ENCODE peak calls at places on chromosomes 3 and 15, in nine cellular contexts. One of them, this sample, is unnamed.

GRCh38 chr15:67852433-67852832 is 12.6 kb upstream of the RNU6-1 start:
- DNase-seq in MCF 10A: no peak
- DNase-seq in H9: no peak
- DNase-seq in GM06990: no peak
- DNase-seq in COR-L47: no peak
- DNase-seq in anterior cingulate cortex: no peak
- DNase-seq in breast epithelium: no peak
- DNase-seq in GM12892: no peak
- DNase-seq in activated CD4-positive, alpha-beta T cell treated with anti-CD3 and anti-CD28 coated beads, Interleukin-2, amount 50 U/mL, for 1 hour: no peak
- DNase-seq in this sample: no peak

GRCh38 chr3:136604961-136605360 is 147.2 kb downstream of the STAG1 start:
- DNase-seq in MCF 10A: no peak
- DNase-seq in H9: no peak
- DNase-seq in GM06990: no peak
- DNase-seq in COR-L47: no peak
- DNase-seq in anterior cingulate cortex: no peak
- DNase-seq in breast epithelium: no peak
- DNase-seq in GM12892: no peak
- DNase-seq in activated CD4-positive, alpha-beta T cell treated with anti-CD3 and anti-CD28 coated beads, Interleukin-2, amount 50 U/mL, for 1 hour: no peak
- DNase-seq in this sample: peak; percentile 61

GRCh38 chr3:23183731-23184130 is 19.4 kb upstream of the UBE2E2 start:
- DNase-seq in MCF 10A: peak; percentile 79
- DNase-seq in H9: peak; percentile 74
- DNase-seq in GM06990: no peak
- DNase-seq in COR-L47: no peak
- DNase-seq in anterior cingulate cortex: no peak
- DNase-seq in breast epithelium: no peak
- DNase-seq in GM12892: no peak
- DNase-seq in activated CD4-positive, alpha-beta T cell treated with anti-CD3 and anti-CD28 coated beads, Interleukin-2, amount 50 U/mL, for 1 hour: no peak
- DNase-seq in this sample: peak; percentile 59

GRCh38 chr15:57205999-57206398 is 170.3 kb upstream of the CGNL1 start:
- DNase-seq in MCF 10A: no peak
- DNase-seq in H9: no peak
- DNase-seq in GM06990: no peak
- DNase-seq in COR-L47: peak; percentile 59
- DNase-seq in anterior cingulate cortex: no peak
- DNase-seq in breast epithelium: no peak
- DNase-seq in GM12892: no peak
- DNase-seq in activated CD4-positive, alpha-beta T cell treated with anti-CD3 and anti-CD28 coated beads, Interleukin-2, amount 50 U/mL, for 1 hour: no peak
- DNase-seq in this sample: no peak

GRCh38 chr3:64188810-64189560 is 36.3 kb downstream of the PRICKLE2 start:
- DNase-seq in MCF 10A: peak; percentile 96
- DNase-seq in H9: no peak
- DNase-seq in GM06990: no peak
- DNase-seq in COR-L47: no peak
- DNase-seq in anterior cingulate cortex: peak; percentile 28
- DNase-seq in breast epithelium: no peak
- DNase-seq in GM12892: no peak
- DNase-seq in activated CD4-positive, alpha-beta T cell treated with anti-CD3 and anti-CD28 coated beads, Interleukin-2, amount 50 U/mL, for 1 hour: no peak
- DNase-seq in this sample: peak; percentile 98

GRCh38 chr15:86059851-86060250 is 19.8 kb upstream of the AGBL1 start:
- DNase-seq in MCF 10A: no peak
- DNase-seq in H9: no peak
- DNase-seq in GM06990: no peak
- DNase-seq in COR-L47: no peak
- DNase-seq in anterior cingulate cortex: no peak
- DNase-seq in breast epithelium: no peak
- DNase-seq in GM12892: no peak
- DNase-seq in activated CD4-positive, alpha-beta T cell treated with anti-CD3 and anti-CD28 coated beads, Interleukin-2, amount 50 U/mL, for 1 hour: no peak
- DNase-seq in this sample: no peak

GRCh38 chr3:111636506-111636905 is 41.4 kb upstream of the ZBED2 start:
- DNase-seq in MCF 10A: no peak
- DNase-seq in H9: no peak
- DNase-seq in GM06990: no peak
- DNase-seq in COR-L47: peak; percentile 43
- DNase-seq in anterior cingulate cortex: no peak
- DNase-seq in breast epithelium: no peak
- DNase-seq in GM12892: no peak
- DNase-seq in activated CD4-positive, alpha-beta T cell treated with anti-CD3 and anti-CD28 coated beads, Interleukin-2, amount 50 U/mL, for 1 hour: no peak
- DNase-seq in this sample: no peak

GRCh38 chr3:127789051-127789450 is 33.3 kb downstream of the MGLL start:
- DNase-seq in MCF 10A: no peak
- DNase-seq in H9: no peak
- DNase-seq in GM06990: no peak
- DNase-seq in COR-L47: no peak
- DNase-seq in anterior cingulate cortex: no peak
- DNase-seq in breast epithelium: no peak
- DNase-seq in GM12892: no peak
- DNase-seq in activated CD4-positive, alpha-beta T cell treated with anti-CD3 and anti-CD28 coated beads, Interleukin-2, amount 50 U/mL, for 1 hour: no peak
- DNase-seq in this sample: no peak

GRCh38 chr3:190506271-190506670 is 7.6 kb upstream of the IL1RAP start:
- DNase-seq in MCF 10A: no peak
- DNase-seq in H9: no peak
- DNase-seq in GM06990: no peak
- DNase-seq in COR-L47: no peak
- DNase-seq in anterior cingulate cortex: no peak
- DNase-seq in breast epithelium: no peak
- DNase-seq in GM12892: no peak
- DNase-seq in activated CD4-positive, alpha-beta T cell treated with anti-CD3 and anti-CD28 coated beads, Interleukin-2, amount 50 U/mL, for 1 hour: no peak
- DNase-seq in this sample: no peak

GRCh38 chr15:84915011-84915958 is 30.8 kb downstream of the SLC28A1 start:
- DNase-seq in MCF 10A: peak; percentile 91
- DNase-seq in H9: peak; percentile 60
- DNase-seq in GM06990: peak; percentile 59
- DNase-seq in COR-L47: no peak
- DNase-seq in anterior cingulate cortex: no peak
- DNase-seq in breast epithelium: peak; percentile 95
- DNase-seq in GM12892: peak; percentile 63
- DNase-seq in activated CD4-positive, alpha-beta T cell treated with anti-CD3 and anti-CD28 coated beads, Interleukin-2, amount 50 U/mL, for 1 hour: peak; percentile 14
- DNase-seq in this sample: peak; percentile 88

GRCh38 chr3:69433938-69434263 is 48.0 kb upstream of the FRMD4B start:
- DNase-seq in MCF 10A: peak; percentile 31
- DNase-seq in H9: no peak
- DNase-seq in GM06990: peak; percentile 38
- DNase-seq in COR-L47: no peak
- DNase-seq in anterior cingulate cortex: no peak
- DNase-seq in breast epithelium: no peak
- DNase-seq in GM12892: no peak
- DNase-seq in activated CD4-positive, alpha-beta T cell treated with anti-CD3 and anti-CD28 coated beads, Interleukin-2, amount 50 U/mL, for 1 hour: no peak
- DNase-seq in this sample: no peak